ENCODE peak calls at places on chromosomes 1 and 21, in seven cellular contexts. One of them, this sample, is unnamed.
A peak's percentile ranks its signal among the peaks of the same experiment; 100 is the strongest.

GRCh38 chr1:167761400-167761799 is 39.6 kb downstream of the MPZL1 start:
- DNase-seq in GM06990: no peak
- DNase-seq in astrocyte of the spinal cord: no peak
- DNase-seq in stimulated activated CD8-positive, alpha-beta memory T cell treated with anti-CD3 and anti-CD28 coated beads, Interleukin-15, amount 100 ng/mL, for 4 hours: no peak
- DNase-seq in psoas muscle: no peak
- DNase-seq in CD8-positive, alpha-beta memory T cell: no peak
- DNase-seq in neural progenitor cell: no peak
- DNase-seq in this sample: no peak

GRCh38 chr1:201262963-201263608 is 20.2 kb upstream of the PKP1 start:
- DNase-seq in GM06990: no peak
- DNase-seq in astrocyte of the spinal cord: no peak
- DNase-seq in stimulated activated CD8-positive, alpha-beta memory T cell treated with anti-CD3 and anti-CD28 coated beads, Interleukin-15, amount 100 ng/mL, for 4 hours: no peak
- DNase-seq in psoas muscle: no peak
- DNase-seq in CD8-positive, alpha-beta memory T cell: no peak
- DNase-seq in neural progenitor cell: no peak
- DNase-seq in this sample: no peak

GRCh38 chr1:24888971-24889670 is 41.0 kb downstream of the RUNX3 start:
- DNase-seq in GM06990: no peak
- DNase-seq in astrocyte of the spinal cord: peak; percentile 29
- DNase-seq in stimulated activated CD8-positive, alpha-beta memory T cell treated with anti-CD3 and anti-CD28 coated beads, Interleukin-15, amount 100 ng/mL, for 4 hours: no peak
- DNase-seq in psoas muscle: no peak
- DNase-seq in CD8-positive, alpha-beta memory T cell: no peak
- DNase-seq in neural progenitor cell: no peak
- DNase-seq in this sample: no peak

GRCh38 chr21:46207006-46207919 is 21.3 kb downstream of the LSS start:
- DNase-seq in GM06990: no peak
- DNase-seq in astrocyte of the spinal cord: no peak
- DNase-seq in stimulated activated CD8-positive, alpha-beta memory T cell treated with anti-CD3 and anti-CD28 coated beads, Interleukin-15, amount 100 ng/mL, for 4 hours: no peak
- DNase-seq in psoas muscle: peak; percentile 40
- DNase-seq in CD8-positive, alpha-beta memory T cell: peak; percentile 39
- DNase-seq in neural progenitor cell: no peak
- DNase-seq in this sample: no peak

GRCh38 chr1:1051127-1051810 is 22.8 kb downstream of the RNF223 start:
- DNase-seq in GM06990: no peak
- DNase-seq in astrocyte of the spinal cord: no peak
- DNase-seq in stimulated activated CD8-positive, alpha-beta memory T cell treated with anti-CD3 and anti-CD28 coated beads, Interleukin-15, amount 100 ng/mL, for 4 hours: no peak
- DNase-seq in psoas muscle: no peak
- DNase-seq in CD8-positive, alpha-beta memory T cell: no peak
- DNase-seq in neural progenitor cell: no peak
- DNase-seq in this sample: no peak

GRCh38 chr1:4830756-4831155 is 176.3 kb downstream of the AJAP1 start:
- DNase-seq in GM06990: no peak
- DNase-seq in astrocyte of the spinal cord: no peak
- DNase-seq in stimulated activated CD8-positive, alpha-beta memory T cell treated with anti-CD3 and anti-CD28 coated beads, Interleukin-15, amount 100 ng/mL, for 4 hours: no peak
- DNase-seq in psoas muscle: no peak
- DNase-seq in CD8-positive, alpha-beta memory T cell: no peak
- DNase-seq in neural progenitor cell: no peak
- DNase-seq in this sample: no peak

GRCh38 chr1:54566438-54567141 is 18.6 kb downstream of the ACOT11 start:
- DNase-seq in GM06990: no peak
- DNase-seq in astrocyte of the spinal cord: no peak
- DNase-seq in stimulated activated CD8-positive, alpha-beta memory T cell treated with anti-CD3 and anti-CD28 coated beads, Interleukin-15, amount 100 ng/mL, for 4 hours: no peak
- DNase-seq in psoas muscle: no peak
- DNase-seq in CD8-positive, alpha-beta memory T cell: no peak
- DNase-seq in neural progenitor cell: no peak
- DNase-seq in this sample: no peak

GRCh38 chr1:226309398-226310122 is 596 bp upstream of the LIN9 start:
- DNase-seq in GM06990: no peak
- DNase-seq in astrocyte of the spinal cord: no peak
- DNase-seq in stimulated activated CD8-positive, alpha-beta memory T cell treated with anti-CD3 and anti-CD28 coated beads, Interleukin-15, amount 100 ng/mL, for 4 hours: no peak
- DNase-seq in psoas muscle: no peak
- DNase-seq in CD8-positive, alpha-beta memory T cell: no peak
- DNase-seq in neural progenitor cell: peak; percentile 57
- DNase-seq in this sample: peak; percentile 20

GRCh38 chr21:40335689-40336088 is 468.5 kb downstream of the PCP4 start:
- DNase-seq in GM06990: no peak
- DNase-seq in astrocyte of the spinal cord: no peak
- DNase-seq in stimulated activated CD8-positive, alpha-beta memory T cell treated with anti-CD3 and anti-CD28 coated beads, Interleukin-15, amount 100 ng/mL, for 4 hours: no peak
- DNase-seq in psoas muscle: no peak
- DNase-seq in CD8-positive, alpha-beta memory T cell: no peak
- DNase-seq in neural progenitor cell: no peak
- DNase-seq in this sample: no peak

GRCh38 chr1:206842851-206843250 is 22.6 kb upstream of the IL20 start:
- DNase-seq in GM06990: no peak
- DNase-seq in astrocyte of the spinal cord: no peak
- DNase-seq in stimulated activated CD8-positive, alpha-beta memory T cell treated with anti-CD3 and anti-CD28 coated beads, Interleukin-15, amount 100 ng/mL, for 4 hours: no peak
- DNase-seq in psoas muscle: no peak
- DNase-seq in CD8-positive, alpha-beta memory T cell: no peak
- DNase-seq in neural progenitor cell: peak; percentile 37
- DNase-seq in this sample: no peak

GRCh38 chr1:1875932-1876331 is 15.0 kb downstream of the GNB1 start:
- DNase-seq in GM06990: no peak
- DNase-seq in astrocyte of the spinal cord: no peak
- DNase-seq in stimulated activated CD8-positive, alpha-beta memory T cell treated with anti-CD3 and anti-CD28 coated beads, Interleukin-15, amount 100 ng/mL, for 4 hours: no peak
- DNase-seq in psoas muscle: no peak
- DNase-seq in CD8-positive, alpha-beta memory T cell: no peak
- DNase-seq in neural progenitor cell: no peak
- DNase-seq in this sample: no peak

GRCh38 chr1:113027449-113027848 is 45.5 kb upstream of the LRIG2 start:
- DNase-seq in GM06990: no peak
- DNase-seq in astrocyte of the spinal cord: no peak
- DNase-seq in stimulated activated CD8-positive, alpha-beta memory T cell treated with anti-CD3 and anti-CD28 coated beads, Interleukin-15, amount 100 ng/mL, for 4 hours: no peak
- DNase-seq in psoas muscle: no peak
- DNase-seq in CD8-positive, alpha-beta memory T cell: no peak
- DNase-seq in neural progenitor cell: no peak
- DNase-seq in this sample: no peak

GRCh38 chr1:180181048-180181447 is 26.4 kb downstream of the QSOX1 start:
- DNase-seq in GM06990: no peak
- DNase-seq in astrocyte of the spinal cord: peak; percentile 26
- DNase-seq in stimulated activated CD8-positive, alpha-beta memory T cell treated with anti-CD3 and anti-CD28 coated beads, Interleukin-15, amount 100 ng/mL, for 4 hours: no peak
- DNase-seq in psoas muscle: no peak
- DNase-seq in CD8-positive, alpha-beta memory T cell: no peak
- DNase-seq in neural progenitor cell: peak; percentile 65
- DNase-seq in this sample: no peak

GRCh38 chr1:227776277-227776676 is 39.2 kb upstream of the PRSS38 start:
- DNase-seq in GM06990: no peak
- DNase-seq in astrocyte of the spinal cord: peak; percentile 92
- DNase-seq in stimulated activated CD8-positive, alpha-beta memory T cell treated with anti-CD3 and anti-CD28 coated beads, Interleukin-15, amount 100 ng/mL, for 4 hours: no peak
- DNase-seq in psoas muscle: no peak
- DNase-seq in CD8-positive, alpha-beta memory T cell: no peak
- DNase-seq in neural progenitor cell: no peak
- DNase-seq in this sample: no peak

GRCh38 chr1:82386365-82387069 is 585.8 kb downstream of the ADGRL2 start:
- DNase-seq in GM06990: no peak
- DNase-seq in astrocyte of the spinal cord: no peak
- DNase-seq in stimulated activated CD8-positive, alpha-beta memory T cell treated with anti-CD3 and anti-CD28 coated beads, Interleukin-15, amount 100 ng/mL, for 4 hours: no peak
- DNase-seq in psoas muscle: no peak
- DNase-seq in CD8-positive, alpha-beta memory T cell: no peak
- DNase-seq in neural progenitor cell: no peak
- DNase-seq in this sample: no peak

GRCh38 chr21:16608209-16608830 is 878.5 kb downstream of the USP25 start:
- DNase-seq in GM06990: no peak
- DNase-seq in astrocyte of the spinal cord: no peak
- DNase-seq in stimulated activated CD8-positive, alpha-beta memory T cell treated with anti-CD3 and anti-CD28 coated beads, Interleukin-15, amount 100 ng/mL, for 4 hours: no peak
- DNase-seq in psoas muscle: no peak
- DNase-seq in CD8-positive, alpha-beta memory T cell: no peak
- DNase-seq in neural progenitor cell: peak; percentile 38
- DNase-seq in this sample: no peak

GRCh38 chr1:156319664-156320063 is 18.4 kb downstream of the CCT3 start:
- DNase-seq in GM06990: no peak
- DNase-seq in astrocyte of the spinal cord: peak; percentile 36
- DNase-seq in stimulated activated CD8-positive, alpha-beta memory T cell treated with anti-CD3 and anti-CD28 coated beads, Interleukin-15, amount 100 ng/mL, for 4 hours: no peak
- DNase-seq in psoas muscle: no peak
- DNase-seq in CD8-positive, alpha-beta memory T cell: no peak
- DNase-seq in neural progenitor cell: no peak
- DNase-seq in this sample: peak; percentile 35

GRCh38 chr1:21435646-21436487 is 4.1 kb upstream of the NBPF3 start:
- DNase-seq in GM06990: no peak
- DNase-seq in astrocyte of the spinal cord: no peak
- DNase-seq in stimulated activated CD8-positive, alpha-beta memory T cell treated with anti-CD3 and anti-CD28 coated beads, Interleukin-15, amount 100 ng/mL, for 4 hours: no peak
- DNase-seq in psoas muscle: no peak
- DNase-seq in CD8-positive, alpha-beta memory T cell: no peak
- DNase-seq in neural progenitor cell: no peak
- DNase-seq in this sample: no peak

GRCh38 chr1:84855168-84855567 is 37.8 kb downstream of the LPAR3 start:
- DNase-seq in GM06990: no peak
- DNase-seq in astrocyte of the spinal cord: no peak
- DNase-seq in stimulated activated CD8-positive, alpha-beta memory T cell treated with anti-CD3 and anti-CD28 coated beads, Interleukin-15, amount 100 ng/mL, for 4 hours: no peak
- DNase-seq in psoas muscle: no peak
- DNase-seq in CD8-positive, alpha-beta memory T cell: no peak
- DNase-seq in neural progenitor cell: no peak
- DNase-seq in this sample: no peak

GRCh38 chr1:39854314-39854713 is 29.0 kb downstream of the TRIT1 start:
- DNase-seq in GM06990: no peak
- DNase-seq in astrocyte of the spinal cord: no peak
- DNase-seq in stimulated activated CD8-positive, alpha-beta memory T cell treated with anti-CD3 and anti-CD28 coated beads, Interleukin-15, amount 100 ng/mL, for 4 hours: no peak
- DNase-seq in psoas muscle: no peak
- DNase-seq in CD8-positive, alpha-beta memory T cell: no peak
- DNase-seq in neural progenitor cell: no peak
- DNase-seq in this sample: no peak

GRCh38 chr1:2412773-2413494 is 570 bp upstream of the PEX10 start:
- DNase-seq in GM06990: peak; percentile 58
- DNase-seq in astrocyte of the spinal cord: no peak
- DNase-seq in stimulated activated CD8-positive, alpha-beta memory T cell treated with anti-CD3 and anti-CD28 coated beads, Interleukin-15, amount 100 ng/mL, for 4 hours: no peak
- DNase-seq in psoas muscle: no peak
- DNase-seq in CD8-positive, alpha-beta memory T cell: no peak
- DNase-seq in neural progenitor cell: peak; percentile 83
- DNase-seq in this sample: peak; percentile 74

GRCh38 chr1:17348593-17349234 is 23.3 kb upstream of the PADI6 start:
- DNase-seq in GM06990: peak; percentile 48
- DNase-seq in astrocyte of the spinal cord: no peak
- DNase-seq in stimulated activated CD8-positive, alpha-beta memory T cell treated with anti-CD3 and anti-CD28 coated beads, Interleukin-15, amount 100 ng/mL, for 4 hours: no peak
- DNase-seq in psoas muscle: no peak
- DNase-seq in CD8-positive, alpha-beta memory T cell: no peak
- DNase-seq in neural progenitor cell: no peak
- DNase-seq in this sample: peak; percentile 69

GRCh38 chr1:156419863-156420208 is 50.8 kb downstream of the RHBG start:
- DNase-seq in GM06990: no peak
- DNase-seq in astrocyte of the spinal cord: no peak
- DNase-seq in stimulated activated CD8-positive, alpha-beta memory T cell treated with anti-CD3 and anti-CD28 coated beads, Interleukin-15, amount 100 ng/mL, for 4 hours: peak; percentile 24
- DNase-seq in psoas muscle: no peak
- DNase-seq in CD8-positive, alpha-beta memory T cell: peak; percentile 68
- DNase-seq in neural progenitor cell: peak; percentile 68
- DNase-seq in this sample: peak; percentile 68

GRCh38 chr1:109794319-109795132 is 30.8 kb upstream of the EPS8L3 start:
- DNase-seq in GM06990: no peak
- DNase-seq in astrocyte of the spinal cord: no peak
- DNase-seq in stimulated activated CD8-positive, alpha-beta memory T cell treated with anti-CD3 and anti-CD28 coated beads, Interleukin-15, amount 100 ng/mL, for 4 hours: no peak
- DNase-seq in psoas muscle: peak; percentile 46
- DNase-seq in CD8-positive, alpha-beta memory T cell: no peak
- DNase-seq in neural progenitor cell: no peak
- DNase-seq in this sample: no peak

GRCh38 chr1:34988581-34988980 is 3.4 kb upstream of the TMEM35B start:
- DNase-seq in GM06990: no peak
- DNase-seq in astrocyte of the spinal cord: no peak
- DNase-seq in stimulated activated CD8-positive, alpha-beta memory T cell treated with anti-CD3 and anti-CD28 coated beads, Interleukin-15, amount 100 ng/mL, for 4 hours: no peak
- DNase-seq in psoas muscle: no peak
- DNase-seq in CD8-positive, alpha-beta memory T cell: no peak
- DNase-seq in neural progenitor cell: no peak
- DNase-seq in this sample: no peak

GRCh38 chr1:40076895-40077312 is 20.1 kb downstream of the PPT1 start:
- DNase-seq in GM06990: no peak
- DNase-seq in astrocyte of the spinal cord: peak; percentile 47
- DNase-seq in stimulated activated CD8-positive, alpha-beta memory T cell treated with anti-CD3 and anti-CD28 coated beads, Interleukin-15, amount 100 ng/mL, for 4 hours: no peak
- DNase-seq in psoas muscle: no peak
- DNase-seq in CD8-positive, alpha-beta memory T cell: no peak
- DNase-seq in neural progenitor cell: no peak
- DNase-seq in this sample: no peak